ENCODE peak calls at places on chromosomes 4 and X, in nine cellular contexts. One of them, this sample, is unnamed.

GRCh38 chrX:134551365-134552095 is 91.6 kb downstream of the HPRT1 start:
- DNase-seq in endodermal cell: no peak
- DNase-seq in epithelial cell of esophagus: peak; percentile 55
- DNase-seq in osteocyte: no peak
- DNase-seq in AG10803: peak; percentile 68
- DNase-seq in choroid plexus epithelial cell: peak; percentile 73
- DNase-seq in lower leg skin: no peak
- DNase-seq in GM10248: no peak
- DNase-seq in kidney: no peak
- DNase-seq in this sample: no peak

GRCh38 chr4:168537086-168537485 is 40.2 kb downstream of the PALLD start:
- DNase-seq in choroid plexus epithelial cell: no peak
- DNase-seq in lower leg skin: no peak
- DNase-seq in GM10248: no peak
- DNase-seq in epithelial cell of esophagus: peak; percentile 41
- DNase-seq in osteocyte: no peak
- DNase-seq in AG10803: no peak
- DNase-seq in endodermal cell: no peak
- DNase-seq in kidney: no peak
- DNase-seq in this sample: no peak

GRCh38 chrX:41164469-41164868 is 79.2 kb downstream of the USP9X start:
- DNase-seq in choroid plexus epithelial cell: no peak
- DNase-seq in lower leg skin: no peak
- DNase-seq in osteocyte: no peak
- DNase-seq in endodermal cell: no peak
- DNase-seq in epithelial cell of esophagus: no peak
- DNase-seq in kidney: no peak
- DNase-seq in GM10248: no peak
- DNase-seq in AG10803: no peak
- DNase-seq in this sample: no peak

GRCh38 chr4:54230479-54231418 is 1.7 kb downstream of the PDGFRA start:
- DNase-seq in kidney: peak; percentile 77
- DNase-seq in endodermal cell: peak; percentile 79
- DNase-seq in choroid plexus epithelial cell: peak; percentile 61
- DNase-seq in GM10248: no peak
- DNase-seq in lower leg skin: peak; percentile 48
- DNase-seq in AG10803: peak; percentile 79
- DNase-seq in epithelial cell of esophagus: peak; percentile 37
- DNase-seq in osteocyte: no peak
- DNase-seq in this sample: no peak

GRCh38 chr4:177301127-177301639 is 8.5 kb upstream of the NEIL3 start:
- DNase-seq in epithelial cell of esophagus: peak; percentile 26
- DNase-seq in lower leg skin: no peak
- DNase-seq in kidney: no peak
- DNase-seq in endodermal cell: no peak
- DNase-seq in AG10803: no peak
- DNase-seq in osteocyte: no peak
- DNase-seq in choroid plexus epithelial cell: no peak
- DNase-seq in GM10248: no peak
- DNase-seq in this sample: no peak

GRCh38 chrX:9466711-9467110 is 1.9 kb downstream of the TBL1X start:
- DNase-seq in kidney: no peak
- DNase-seq in lower leg skin: no peak
- DNase-seq in osteocyte: no peak
- DNase-seq in epithelial cell of esophagus: no peak
- DNase-seq in AG10803: no peak
- DNase-seq in choroid plexus epithelial cell: no peak
- DNase-seq in endodermal cell: no peak
- DNase-seq in GM10248: no peak
- DNase-seq in this sample: no peak

GRCh38 chr4:155512069-155512468 is 135.3 kb upstream of the MAP9 start:
- DNase-seq in GM10248: no peak
- DNase-seq in choroid plexus epithelial cell: no peak
- DNase-seq in kidney: no peak
- DNase-seq in endodermal cell: no peak
- DNase-seq in epithelial cell of esophagus: no peak
- DNase-seq in AG10803: no peak
- DNase-seq in lower leg skin: no peak
- DNase-seq in osteocyte: no peak
- DNase-seq in this sample: no peak

GRCh38 chr4:32374201-32374600 is 1654.0 kb downstream of the PCDH7 start:
- DNase-seq in lower leg skin: no peak
- DNase-seq in epithelial cell of esophagus: no peak
- DNase-seq in kidney: no peak
- DNase-seq in AG10803: no peak
- DNase-seq in choroid plexus epithelial cell: no peak
- DNase-seq in osteocyte: no peak
- DNase-seq in endodermal cell: no peak
- DNase-seq in GM10248: no peak
- DNase-seq in this sample: no peak

GRCh38 chr4:5632043-5632440 is 76.3 kb downstream of the EVC2 start:
- DNase-seq in lower leg skin: no peak
- DNase-seq in GM10248: no peak
- DNase-seq in osteocyte: no peak
- DNase-seq in endodermal cell: no peak
- DNase-seq in AG10803: no peak
- DNase-seq in epithelial cell of esophagus: no peak
- DNase-seq in choroid plexus epithelial cell: no peak
- DNase-seq in kidney: no peak
- DNase-seq in this sample: no peak

GRCh38 chr4:76459291-76459723 is 24.3 kb downstream of the SHROOM3 start:
- DNase-seq in osteocyte: no peak
- DNase-seq in endodermal cell: peak; percentile 87
- DNase-seq in GM10248: no peak
- DNase-seq in epithelial cell of esophagus: peak; percentile 85
- DNase-seq in AG10803: peak; percentile 63
- DNase-seq in kidney: no peak
- DNase-seq in choroid plexus epithelial cell: peak; percentile 76
- DNase-seq in lower leg skin: no peak
- DNase-seq in this sample: no peak

GRCh38 chr4:8854016-8854415 is 17.6 kb downstream of the HMX1 start:
- DNase-seq in choroid plexus epithelial cell: no peak
- DNase-seq in endodermal cell: peak; percentile 52
- DNase-seq in GM10248: no peak
- DNase-seq in kidney: no peak
- DNase-seq in osteocyte: no peak
- DNase-seq in lower leg skin: no peak
- DNase-seq in AG10803: no peak
- DNase-seq in epithelial cell of esophagus: no peak
- DNase-seq in this sample: no peak

GRCh38 chrX:42241421-42241820 is 318.1 kb upstream of the CASK start:
- DNase-seq in epithelial cell of esophagus: peak; percentile 1
- DNase-seq in AG10803: peak; percentile 5
- DNase-seq in kidney: no peak
- DNase-seq in choroid plexus epithelial cell: peak; percentile 5
- DNase-seq in GM10248: no peak
- DNase-seq in osteocyte: no peak
- DNase-seq in endodermal cell: no peak
- DNase-seq in lower leg skin: no peak
- DNase-seq in this sample: no peak

GRCh38 chr4:83731609-83732008 is 195.7 kb downstream of the GPAT3 start:
- DNase-seq in osteocyte: no peak
- DNase-seq in lower leg skin: no peak
- DNase-seq in AG10803: no peak
- DNase-seq in epithelial cell of esophagus: peak; percentile 60
- DNase-seq in choroid plexus epithelial cell: peak; percentile 12
- DNase-seq in kidney: no peak
- DNase-seq in endodermal cell: no peak
- DNase-seq in GM10248: no peak
- DNase-seq in this sample: no peak

GRCh38 chr4:109164011-109164410 is 138.4 kb downstream of the COL25A1 start:
- DNase-seq in lower leg skin: no peak
- DNase-seq in kidney: no peak
- DNase-seq in osteocyte: no peak
- DNase-seq in choroid plexus epithelial cell: peak; percentile 68
- DNase-seq in endodermal cell: no peak
- DNase-seq in AG10803: peak; percentile 49
- DNase-seq in epithelial cell of esophagus: peak; percentile 5
- DNase-seq in GM10248: no peak
- DNase-seq in this sample: no peak

GRCh38 chr4:146975535-146975934 is 29.9 kb upstream of the TTC29 start:
- DNase-seq in choroid plexus epithelial cell: no peak
- DNase-seq in lower leg skin: no peak
- DNase-seq in GM10248: no peak
- DNase-seq in AG10803: no peak
- DNase-seq in endodermal cell: no peak
- DNase-seq in epithelial cell of esophagus: no peak
- DNase-seq in osteocyte: no peak
- DNase-seq in kidney: no peak
- DNase-seq in this sample: no peak

GRCh38 chr4:39304651-39305050 is 61.5 kb downstream of the RFC1 start:
- DNase-seq in GM10248: no peak
- DNase-seq in lower leg skin: no peak
- DNase-seq in kidney: no peak
- DNase-seq in osteocyte: no peak
- DNase-seq in AG10803: no peak
- DNase-seq in epithelial cell of esophagus: no peak
- DNase-seq in endodermal cell: no peak
- DNase-seq in choroid plexus epithelial cell: peak; percentile 60
- DNase-seq in this sample: no peak

DNA sequence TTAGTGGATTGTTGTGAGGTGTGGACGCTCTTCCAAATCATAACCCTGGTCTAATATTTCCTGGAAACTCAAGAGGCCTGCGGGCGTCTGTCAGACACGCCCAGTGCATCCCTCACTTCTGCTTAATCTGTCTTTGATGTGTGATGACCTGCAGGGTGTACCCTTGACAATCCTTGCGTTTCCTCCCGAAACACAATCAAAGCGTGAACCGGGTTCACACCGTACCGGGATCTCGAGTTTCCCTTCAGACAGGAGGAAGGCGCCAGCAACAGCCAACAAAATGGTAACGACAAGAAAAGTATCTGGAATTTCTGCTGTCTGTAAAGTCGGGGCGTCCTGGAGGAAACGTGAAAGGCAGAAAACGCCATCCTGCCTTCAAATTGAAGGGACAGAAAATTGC is 253.5 kb downstream of the SHOX start:
- DNase-seq in osteocyte: no peak
- DNase-seq in lower leg skin: no peak
- DNase-seq in choroid plexus epithelial cell: no peak
- DNase-seq in endodermal cell: peak; percentile 65
- DNase-seq in epithelial cell of esophagus: no peak
- DNase-seq in GM10248: no peak
- DNase-seq in AG10803: no peak
- DNase-seq in kidney: no peak
- DNase-seq in this sample: no peak
- TF ChIP-seq CTCF in osteocyte: no peak
- TF ChIP-seq CTCF in lower leg skin: no peak
- TF ChIP-seq CTCF in choroid plexus epithelial cell: no peak
- TF ChIP-seq CTCF in endodermal cell: no peak
- TF ChIP-seq CTCF in epithelial cell of esophagus: no peak
- TF ChIP-seq CTCF in GM10248: no peak
- TF ChIP-seq CTCF in AG10803: no peak
- TF ChIP-seq CTCF in kidney: no peak
- TF ChIP-seq CTCF in this sample: no peak

GRCh38 chr4:186132577-186133277 is 28.2 kb downstream of the FAM149A start:
- DNase-seq in epithelial cell of esophagus: peak; percentile 50
- DNase-seq in osteocyte: no peak
- DNase-seq in kidney: no peak
- DNase-seq in AG10803: peak; percentile 3
- DNase-seq in endodermal cell: peak; percentile 85
- DNase-seq in lower leg skin: no peak
- DNase-seq in choroid plexus epithelial cell: peak; percentile 73
- DNase-seq in GM10248: no peak
- DNase-seq in this sample: no peak
- TF ChIP-seq CTCF in epithelial cell of esophagus: no peak
- TF ChIP-seq CTCF in osteocyte: peak; percentile 45
- TF ChIP-seq CTCF in kidney: peak; percentile 10
- TF ChIP-seq CTCF in AG10803: peak; percentile 16
- TF ChIP-seq CTCF in endodermal cell: peak; percentile 73
- TF ChIP-seq CTCF in lower leg skin: no peak
- TF ChIP-seq CTCF in choroid plexus epithelial cell: peak; percentile 45
- TF ChIP-seq CTCF in GM10248: no peak
- TF ChIP-seq CTCF in this sample: peak; percentile 67

GRCh38 chr4:173171098-173171497 is 2.5 kb downstream of the GALNT7 start:
- DNase-seq in osteocyte: no peak
- DNase-seq in endodermal cell: no peak
- DNase-seq in epithelial cell of esophagus: peak; percentile 62
- DNase-seq in AG10803: no peak
- DNase-seq in choroid plexus epithelial cell: peak; percentile 63
- DNase-seq in kidney: no peak
- DNase-seq in lower leg skin: no peak
- DNase-seq in GM10248: no peak
- DNase-seq in this sample: no peak
- TF ChIP-seq CTCF in osteocyte: peak; percentile 54
- TF ChIP-seq CTCF in endodermal cell: peak; percentile 71
- TF ChIP-seq CTCF in epithelial cell of esophagus: peak; percentile 55
- TF ChIP-seq CTCF in AG10803: peak; percentile 46
- TF ChIP-seq CTCF in choroid plexus epithelial cell: peak; percentile 59
- TF ChIP-seq CTCF in kidney: no peak
- TF ChIP-seq CTCF in lower leg skin: no peak
- TF ChIP-seq CTCF in GM10248: no peak
- TF ChIP-seq CTCF in this sample: peak; percentile 71

DNA sequence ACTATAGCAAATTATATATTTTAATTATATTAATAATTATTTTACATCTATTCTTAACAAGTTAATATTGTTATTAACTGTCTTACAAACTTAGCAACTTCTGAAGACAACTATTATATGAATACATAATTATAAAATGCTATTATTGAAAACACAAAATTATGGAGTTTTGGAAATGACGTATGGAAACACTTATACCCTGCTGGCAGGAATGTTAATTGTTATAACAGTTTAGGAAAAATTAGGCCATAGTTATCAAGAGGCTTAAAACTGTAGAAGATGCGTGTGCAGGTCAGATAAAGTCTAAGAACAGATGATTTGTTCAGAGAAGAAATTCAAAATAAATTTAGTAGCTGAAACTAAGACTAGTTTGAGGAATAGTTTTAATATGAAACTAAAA is 211.7 kb downstream of the FAT4 start:
- DNase-seq in AG10803: no peak
- DNase-seq in endodermal cell: no peak
- DNase-seq in GM10248: no peak
- DNase-seq in epithelial cell of esophagus: no peak
- DNase-seq in kidney: no peak
- DNase-seq in osteocyte: no peak
- DNase-seq in lower leg skin: no peak
- DNase-seq in choroid plexus epithelial cell: peak; percentile 8
- DNase-seq in this sample: no peak
- TF ChIP-seq CTCF in AG10803: peak; percentile 14
- TF ChIP-seq CTCF in endodermal cell: peak; percentile 65
- TF ChIP-seq CTCF in GM10248: no peak
- TF ChIP-seq CTCF in epithelial cell of esophagus: peak; percentile 10
- TF ChIP-seq CTCF in kidney: no peak
- TF ChIP-seq CTCF in osteocyte: peak; percentile 31
- TF ChIP-seq CTCF in lower leg skin: no peak
- TF ChIP-seq CTCF in choroid plexus epithelial cell: no peak
- TF ChIP-seq CTCF in this sample: peak; percentile 68

DNA sequence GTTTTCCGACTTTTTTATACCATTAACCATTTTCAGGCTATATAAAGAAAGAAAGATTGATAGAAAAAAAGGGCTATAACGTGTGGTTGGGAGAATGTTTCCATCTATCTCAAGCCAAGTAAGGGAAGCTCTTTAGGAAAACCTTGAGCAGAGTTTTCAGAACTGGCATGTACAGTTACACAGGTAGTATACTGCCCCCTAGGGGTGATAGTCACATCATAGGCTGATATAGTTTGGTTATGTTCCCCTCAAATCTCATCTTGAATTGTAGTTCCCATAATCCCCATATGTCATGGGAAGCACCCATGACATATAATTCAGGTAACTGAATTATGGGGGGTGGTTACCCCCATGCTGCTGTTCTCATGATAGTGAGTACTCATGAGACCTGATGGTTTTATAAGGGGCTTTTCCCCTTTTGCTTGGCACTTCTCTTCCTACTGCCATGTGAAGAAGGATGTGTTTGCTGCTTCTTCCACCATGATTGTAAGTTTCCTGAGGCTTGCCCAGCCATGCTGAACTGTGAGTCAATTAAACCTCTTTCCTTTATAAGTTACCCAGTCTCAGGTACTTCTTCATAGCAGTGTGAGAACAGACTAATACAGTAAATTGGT is 186.8 kb downstream of the TMA16 start:
- DNase-seq in lower leg skin: peak; percentile 22
- DNase-seq in osteocyte: no peak
- DNase-seq in epithelial cell of esophagus: peak; percentile 42
- DNase-seq in AG10803: no peak
- DNase-seq in choroid plexus epithelial cell: peak; percentile 68
- DNase-seq in kidney: no peak
- DNase-seq in GM10248: peak; percentile 56
- DNase-seq in endodermal cell: peak; percentile 63
- DNase-seq in this sample: no peak
- TF ChIP-seq CTCF in lower leg skin: no peak
- TF ChIP-seq CTCF in osteocyte: peak; percentile 55
- TF ChIP-seq CTCF in epithelial cell of esophagus: peak; percentile 46
- TF ChIP-seq CTCF in AG10803: peak; percentile 34
- TF ChIP-seq CTCF in choroid plexus epithelial cell: peak; percentile 59
- TF ChIP-seq CTCF in kidney: peak; percentile 51
- TF ChIP-seq CTCF in GM10248: peak; percentile 59
- TF ChIP-seq CTCF in endodermal cell: peak; percentile 92
- TF ChIP-seq CTCF in this sample: peak; percentile 75

This sample was measured in chondrocyte.